ENCODE peak calls at places on chromosomes 3 and 15, in six cellular contexts. M, G, B, U, W and Q are unnamed samples.
A peak's percentile ranks its signal among the peaks of the same experiment; 100 is the strongest.

GRCh38 chr3:52220380-52221026 is 4.9 kb downstream of the TLR9 start:
- DNase-seq in G (no peak), U (peak; percentile 72), W (peak; percentile 67), M (peak; percentile 91), B (peak; percentile 91), Q (no peak)

GRCh38 chr3:141940204-141940776 is 63.8 kb downstream of the ATP1B3 start:
- DNase-seq in W (peak; percentile 53), M (peak; percentile 93), U (peak; percentile 25), G (peak; percentile 48), B (peak; percentile 79), Q (no peak)

GRCh38 chr3:117887896-117888295 is 1146.8 kb downstream of the IGSF11 start:
- DNase-seq in U (no peak), W (no peak), M (no peak), G (no peak), B (no peak), Q (no peak)

GRCh38 chr15:90099868-90100854 is 2.1 kb downstream of the IDH2 start:
- DNase-seq in M (peak; percentile 78), U (no peak), G (peak; percentile 71), B (no peak), W (no peak), Q (no peak)

GRCh38 chr15:90231028-90232017 is 2.4 kb downstream of the CIB1 start:
- DNase-seq in G (no peak), B (no peak), W (no peak), U (peak; percentile 5), M (no peak), Q (no peak)

GRCh38 chr15:94231728-94232086 is 346 bp downstream of the MCTP2 start:
- DNase-seq in G (no peak), U (no peak), W (no peak), M (no peak), B (no peak), Q (no peak)

GRCh38 chr15:67149859-67150824 is 84.7 kb downstream of the SMAD3 start:
- DNase-seq in B (no peak), G (peak; percentile 97), M (no peak), U (peak; percentile 98), W (peak; percentile 98), Q (peak; percentile 97)

GRCh38 chr3:105938101-105938500 is 69.3 kb upstream of the CBLB start:
- DNase-seq in B (no peak), M (no peak), G (no peak), U (peak; percentile 77), W (no peak), Q (no peak)

GRCh38 chr15:77591960-77592613 is 40.6 kb downstream of the LINGO1 start:
- DNase-seq in B (no peak), G (no peak), M (no peak), U (no peak), W (no peak), Q (no peak)

GRCh38 chr3:72678892-72679291 is 169.4 kb downstream of the SHQ1 start:
- DNase-seq in B (no peak), U (no peak), G (no peak), M (no peak), W (no peak), Q (no peak)

GRCh38 chr3:180229113-180229512 is 192.4 kb upstream of the PEX5L start:
- DNase-seq in W (no peak), B (no peak), G (no peak), M (no peak), U (peak; percentile 4), Q (no peak)

GRCh38 chr3:31196881-31197364 is 302.5 kb upstream of the GADL1 start:
- DNase-seq in B (no peak), M (no peak), W (peak; percentile 82), U (peak; percentile 66), G (peak; percentile 97), Q (no peak)

GRCh38 chr15:81279621-81280051 is 44.3 kb downstream of the STARD5 start:
- DNase-seq in W (peak; percentile 37), B (no peak), G (no peak), M (no peak), U (no peak), Q (no peak)

GRCh38 chr3:129004639-129005295 is 3.7 kb downstream of the EFCC1 start:
- DNase-seq in B (no peak), W (no peak), U (no peak), M (no peak), G (no peak), Q (no peak)

GRCh38 chr3:129003578-129004112 is 2.5 kb downstream of the EFCC1 start:
- DNase-seq in M (no peak), B (no peak), U (no peak), G (no peak), W (no peak), Q (no peak)

GRCh38 chr3:129001101-129001816 is at the start of gene EFCC1:
- DNase-seq in B (peak; percentile 88), M (peak; percentile 76), U (no peak), W (no peak), G (no peak), Q (no peak)

GRCh38 chr3:129001817-129002572 is 891 bp downstream of the EFCC1 start:
- DNase-seq in G (no peak), W (no peak), U (no peak), M (no peak), B (no peak), Q (no peak)

GRCh38 chr3:129002573-129003569 is 1.8 kb downstream of the EFCC1 start:
- DNase-seq in G (no peak), W (no peak), B (no peak), M (no peak), U (no peak), Q (no peak)
- H3K4me3 ChIP-seq in G (no peak overlapping the region), W (no peak overlapping the region), B (peak overlapping the region; percentile 46), M (peak overlapping the region; percentile 80), U (no peak overlapping the region), Q (no peak overlapping the region)

DNA sequence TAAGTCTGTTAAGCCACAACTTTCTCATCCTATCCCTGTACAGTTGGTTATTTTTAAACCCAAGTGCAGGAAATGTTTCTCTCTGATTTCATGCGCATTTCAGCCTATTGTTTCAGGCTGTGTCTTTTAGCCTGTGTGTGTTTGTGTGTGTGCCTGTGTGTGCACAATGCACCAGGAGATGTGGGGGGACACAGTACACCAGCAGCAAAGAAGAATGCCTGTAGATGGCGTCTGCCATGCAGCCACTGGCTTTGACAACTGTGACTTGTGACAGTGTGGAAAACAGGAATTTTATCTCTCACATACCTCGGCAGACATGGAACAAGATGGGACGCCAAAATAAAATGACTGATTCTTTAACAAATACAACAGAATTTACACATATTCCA is 43.6 kb upstream of the PLXNA1 start:
- DNase-seq in U (no peak), W (no peak), G (no peak), M (no peak), B (no peak), Q (no peak)
- TF ChIP-seq CTCF in U (no peak), W (peak; percentile 26), G (no peak), M (no peak), B (no peak), Q (no peak)

DNA sequence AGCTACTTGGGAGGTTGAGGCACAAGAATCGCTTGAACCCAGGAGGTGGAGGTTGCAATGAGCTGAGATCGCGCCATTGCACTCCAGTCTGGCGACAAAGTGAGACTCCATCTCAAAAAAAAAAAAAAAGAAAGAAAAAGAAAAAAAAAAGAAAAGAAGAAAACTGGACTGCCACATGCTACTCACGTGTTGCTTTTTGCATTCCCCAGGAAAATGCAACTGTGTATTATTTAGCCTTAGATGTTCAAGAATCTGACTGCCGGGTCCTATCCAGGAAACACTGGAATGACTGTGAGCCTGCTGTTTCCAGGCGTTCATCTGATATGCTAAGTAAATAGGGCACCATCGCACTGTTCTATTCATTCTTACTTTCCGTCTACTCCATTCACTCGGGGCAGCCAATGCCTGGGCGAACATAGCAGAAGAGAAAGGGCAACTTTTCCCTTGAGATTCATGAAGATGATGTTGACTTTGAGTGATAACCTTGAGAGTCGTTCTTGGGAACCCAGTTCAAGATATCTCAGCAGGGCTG is 21.4 kb downstream of the HRG start:
- DNase-seq in U (no peak), B (no peak), M (no peak), G (no peak), W (no peak), Q (no peak)
- H3K27me3 ChIP-seq in U (no peaks in the 10 kb centered on the region), B (peaks cover 7% of the 10 kb centered on the region), M (no peaks in the 10 kb centered on the region), G (peaks cover 1% of the 10 kb centered on the region), W (no peaks in the 10 kb centered on the region), Q (peaks cover 2% of the 10 kb centered on the region)

GRCh38 chr3:194265996-194266657 is 85.0 kb downstream of the CPN2 start:
- DNase-seq in B (peak; percentile 23), M (no peak), U (peak; percentile 9), W (no peak), G (no peak), Q (no peak)
- H3K4me3 ChIP-seq in B (no peak overlapping the region), M (peak overlapping the region; percentile 42), U (no peak overlapping the region), W (no peak overlapping the region), G (no peak overlapping the region), Q (no peak overlapping the region)

GRCh38 chr15:55322452-55322851 is 3.4 kb downstream of the PIGB start:
- DNase-seq in W (no peak), B (no peak), G (no peak), M (no peak), U (no peak), Q (no peak)

GRCh38 chr15:55320963-55321362 is 1.9 kb downstream of the PIGB start:
- DNase-seq in U (no peak), G (no peak), W (no peak), B (no peak), M (no peak), Q (no peak)

GRCh38 chr15:55319537-55320325 is 709 bp downstream of the PIGB start:
- DNase-seq in M (no peak), U (peak; percentile 50), B (no peak), W (no peak), G (no peak), Q (no peak)

DNA sequence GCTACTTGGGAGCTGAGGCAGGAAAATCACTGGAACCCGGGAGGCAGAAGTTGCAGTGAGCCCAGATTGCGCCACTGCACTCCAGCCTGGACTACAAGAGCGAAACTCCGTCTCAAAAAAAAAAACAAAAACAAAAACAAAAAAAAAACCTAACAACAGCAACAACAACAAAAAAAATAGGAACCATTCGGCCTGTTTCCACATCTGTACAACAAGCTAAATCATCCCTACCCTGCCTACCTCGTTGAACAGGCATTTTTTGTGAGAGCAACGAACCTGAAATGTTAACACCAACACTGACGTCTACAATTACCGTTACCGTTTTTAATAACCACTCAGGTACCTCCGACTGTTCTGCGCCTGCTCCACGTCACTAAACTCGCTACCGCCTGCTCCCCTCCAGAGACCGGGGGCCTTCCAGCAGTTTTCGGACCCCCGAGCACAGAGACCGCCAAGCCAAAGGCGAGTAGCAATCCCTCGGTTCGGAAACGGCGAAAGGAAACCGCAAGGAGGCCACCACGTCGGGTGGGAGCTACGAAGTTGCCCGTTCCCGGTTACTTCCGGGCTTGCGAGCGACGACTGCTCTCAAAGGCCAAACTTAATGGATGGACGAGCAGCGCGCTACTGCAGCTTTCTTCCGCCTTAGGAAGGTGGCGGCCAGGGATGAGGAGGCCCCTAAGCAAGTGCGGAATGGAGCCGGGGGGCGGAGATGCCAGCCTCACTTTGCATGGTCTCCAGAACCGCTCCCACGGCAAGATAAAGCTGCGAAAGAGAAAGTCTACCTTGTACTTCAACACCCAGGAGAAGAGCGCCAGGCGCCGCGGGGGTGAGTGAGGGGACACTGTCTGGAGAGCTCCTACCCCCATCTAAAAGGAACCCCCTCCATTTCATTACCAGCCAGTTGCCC is at the start of the genes PIGB and PIGBOS1:
- DNase-seq in G (peak; percentile 37), U (peak; percentile 93), B (peak; percentile 92), M (peak; percentile 77), W (peak; percentile 84), Q (peak; percentile 70)
- TF ChIP-seq CTCF in G (peak; percentile 23), U (peak; percentile 8), B (no peak), M (peak; percentile 28), W (peak; percentile 15), Q (peak; percentile 23)